ENCODE peak calls at places on chromosomes 16 and 17, in four cellular contexts. M, Z, N and E are unnamed samples.

GRCh38 chr17:78535285-78536197 is 41.7 kb downstream of the DNAH17 start:
- DNase-seq in M (no peak), Z (no peak), N (no peak), E (no peak)

GRCh38 chr17:21252875-21253645 is at the start of gene NATD1:
- DNase-seq in M (no peak), Z (peak; percentile 84), N (peak; percentile 58), E (peak; percentile 86)

GRCh38 chr17:74888440-74888839 is 5.0 kb downstream of the FADS6 start:
- DNase-seq in M (no peak), Z (no peak), N (no peak), E (no peak)

GRCh38 chr16:55478827-55479559 is at the start of gene MMP2:
- DNase-seq in M (no peak), Z (no peak), N (no peak), E (no peak)

GRCh38 chr16:81583893-81584705 is 139.5 kb downstream of the CMIP start:
- DNase-seq in M (no peak), Z (no peak), N (no peak), E (no peak)

GRCh38 chr16:66847533-66848057 is 3.4 kb downstream of the CA7 start:
- DNase-seq in M (no peak), Z (peak; percentile 1), N (no peak), E (no peak)

GRCh38 chr17:80872999-80873951 is 118.4 kb upstream of the CHMP6 start:
- DNase-seq in M (no peak), Z (no peak), N (no peak), E (no peak)

GRCh38 chr17:75346906-75347305 is 57.7 kb upstream of the SLC25A19 start:
- DNase-seq in M (no peak), Z (peak; percentile 79), N (no peak), E (no peak)

GRCh38 chr17:78120971-78121800 is 7.4 kb downstream of the TMC6 start:
- DNase-seq in M (no peak), Z (no peak), N (no peak), E (no peak)

GRCh38 chr16:81444448-81445121 is at the start of gene CMIP:
- DNase-seq in M (no peak), Z (peak; percentile 99), N (no peak), E (peak; percentile 93)

GRCh38 chr16:3716831-3717234 is 491 bp downstream of the TRAP1 start:
- DNase-seq in M (no peak), Z (peak; percentile 36), N (no peak), E (no peak)

GRCh38 chr17:31579265-31579664 is 187.8 kb downstream of the RAB11FIP4 start:
- DNase-seq in M (no peak), Z (no peak), N (no peak), E (no peak)

GRCh38 chr16:31181102-31181830 is 1.3 kb downstream of the FUS start:
- DNase-seq in M (no peak), Z (peak; percentile 55), N (peak; percentile 41), E (no peak)

GRCh38 chr17:49489348-49489747 is 5.7 kb upstream of the NGFR start:
- DNase-seq in M (no peak), Z (no peak), N (no peak), E (no peak)

GRCh38 chr17:63941162-63941561 is 9.0 kb upstream of the CD79B start:
- DNase-seq in M (no peak), Z (no peak), N (no peak), E (no peak)

GRCh38 chr17:51428668-51429486 is 168.5 kb downstream of the UTP18 start:
- DNase-seq in M (no peak), Z (no peak), N (no peak), E (no peak)

GRCh38 chr17:67105213-67105612 is 60.9 kb downstream of the CACNG1 start:
- DNase-seq in M (no peak), Z (no peak), N (peak; percentile 37), E (no peak)

GRCh38 chr16:1531638-1531910 is 1.9 kb upstream of the TMEM204 start:
- DNase-seq in M (no peak), Z (no peak), N (no peak), E (no peak)

GRCh38 chr17:13044713-13045112 is 26.9 kb upstream of the ELAC2 start:
- DNase-seq in M (no peak), Z (no peak), N (no peak), E (no peak)

GRCh38 chr16:77213542-77214108 is 14.4 kb downstream of the SYCE1L start:
- DNase-seq in M (no peak), Z (no peak), N (no peak), E (no peak)

GRCh38 chr17:21177854-21178600 is 35.9 kb downstream of the TMEM11 start:
- DNase-seq in M (no peak), Z (no peak), N (no peak), E (no peak)

GRCh38 chr17:42457107-42457787 is 1.4 kb upstream of the ATP6V0A1 start:
- DNase-seq in M (peak; percentile 65), Z (no peak), N (no peak), E (no peak)

GRCh38 chr17:38922538-38923291 is 2.7 kb upstream of the LASP1NB start:
- DNase-seq in M (no peak), Z (no peak), N (no peak), E (no peak)

GRCh38 chr17:69335018-69335417 is 8.1 kb upstream of the ABCA5 start:
- DNase-seq in M (no peak), Z (peak; percentile 29), N (peak; percentile 37), E (no peak)

GRCh38 chr16:57985204-57986121 is 14.5 kb upstream of the CNGB1 start:
- DNase-seq in M (no peak), Z (peak; percentile 74), N (no peak), E (no peak)

GRCh38 chr16:85029413-85029794 is 1.8 kb downstream of the KIAA0513 start:
- DNase-seq in M (peak; percentile 20), Z (peak; percentile 75), N (no peak), E (peak; percentile 47)

GRCh38 chr16:7313170-7313569 is 19.5 kb upstream of the RBFOX1 start:
- DNase-seq in M (no peak), Z (peak; percentile 35), N (no peak), E (no peak)

GRCh38 chr16:86941731-86942468 is 363.6 kb downstream of the FOXL1 start:
- DNase-seq in M (no peak), Z (no peak), N (no peak), E (no peak)

GRCh38 chr17:57906910-57907309 is 48.3 kb downstream of the CUEDC1 start:
- DNase-seq in M (no peak), Z (no peak), N (no peak), E (no peak)

GRCh38 chr17:49928826-49929475 is 40.0 kb upstream of the DLX4 start:
- DNase-seq in M (no peak), Z (no peak), N (no peak), E (no peak)

GRCh38 chr16:89422905-89423630 is 67.3 kb downstream of the ANKRD11 start:
- DNase-seq in M (peak; percentile 72), Z (no peak), N (no peak), E (no peak)

GRCh38 chr16:74743045-74743667 is 31.5 kb downstream of the FA2H start:
- DNase-seq in M (no peak), Z (no peak), N (no peak), E (no peak)

GRCh38 chr17:51435641-51436091 is 175.3 kb downstream of the UTP18 start:
- DNase-seq in M (no peak), Z (peak; percentile 55), N (no peak), E (peak; percentile 13)

GRCh38 chr16:11234884-11235702 is 20.9 kb downstream of the SOCS1 start:
- DNase-seq in M (no peak), Z (no peak), N (peak; percentile 45), E (no peak)

DNA sequence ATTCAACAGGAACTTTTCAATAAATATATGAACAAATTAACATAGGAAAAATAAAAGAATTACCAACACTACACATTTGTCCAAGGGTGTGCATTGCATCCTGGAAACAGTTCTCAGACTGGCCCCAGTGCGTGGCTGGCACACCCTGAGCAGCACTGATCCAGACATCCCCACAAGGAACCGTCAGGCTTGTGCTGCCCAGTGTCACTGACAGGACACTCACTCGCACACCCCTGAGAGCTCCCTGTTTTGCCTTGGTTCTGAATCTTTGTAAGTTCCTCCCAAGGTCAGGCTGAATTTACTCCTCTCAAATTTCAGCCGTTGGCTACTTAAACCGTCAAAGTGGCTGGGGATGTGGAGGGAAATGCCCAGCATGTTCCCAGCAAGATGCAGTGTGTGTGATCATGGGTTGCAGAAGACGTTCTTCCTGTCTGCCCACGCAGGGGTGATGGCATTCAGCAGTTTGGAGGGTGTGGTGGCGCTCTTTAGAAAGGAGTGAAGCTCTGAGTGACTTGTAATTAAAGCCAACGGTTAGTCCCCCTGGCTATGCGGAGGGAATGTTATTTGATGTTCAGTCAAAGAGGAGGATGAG is 1.7 kb downstream of the MT2A start:
- DNase-seq in M (peak; percentile 55), Z (no peak), N (no peak), E (no peak)
- TF ChIP-seq SPI1 in M (no peak), Z (no peak), N (no peak), E (no peak)

GRCh38 chr17:45580914-45581313 is 90.4 kb upstream of the PLEKHM1 start:
- DNase-seq in M (no peak), Z (peak; percentile 13), N (no peak), E (no peak)
- TF ChIP-seq SPI1 in M (no peak), Z (no peak), N (no peak), E (no peak)

GRCh38 chr17:17798573-17799255 is 38.1 kb downstream of the SREBF1 start:
- DNase-seq in M (no peak), Z (no peak), N (no peak), E (no peak)
- TF ChIP-seq SPI1 in M (no peak), Z (no peak), N (no peak), E (no peak)

GRCh38 chr17:82114447-82114846 is 16.4 kb upstream of the FASN start:
- DNase-seq in M (no peak), Z (no peak), N (no peak), E (no peak)

GRCh38 chr17:82116246-82116645 is 18.2 kb upstream of the FASN start:
- DNase-seq in M (no peak), Z (peak; percentile 47), N (no peak), E (no peak)

GRCh38 chr17:82113422-82113821 is 15.4 kb upstream of the FASN start:
- DNase-seq in M (no peak), Z (no peak), N (no peak), E (no peak)

GRCh38 chr17:82113941-82114340 is 15.9 kb upstream of the FASN start:
- DNase-seq in M (no peak), Z (no peak), N (no peak), E (no peak)

GRCh38 chr17:82114872-82115271 is 16.8 kb upstream of the FASN start:
- DNase-seq in M (no peak), Z (no peak), N (no peak), E (no peak)
- TF ChIP-seq SPI1 in M (no peak), Z (no peak), N (no peak), E (no peak)

DNA sequence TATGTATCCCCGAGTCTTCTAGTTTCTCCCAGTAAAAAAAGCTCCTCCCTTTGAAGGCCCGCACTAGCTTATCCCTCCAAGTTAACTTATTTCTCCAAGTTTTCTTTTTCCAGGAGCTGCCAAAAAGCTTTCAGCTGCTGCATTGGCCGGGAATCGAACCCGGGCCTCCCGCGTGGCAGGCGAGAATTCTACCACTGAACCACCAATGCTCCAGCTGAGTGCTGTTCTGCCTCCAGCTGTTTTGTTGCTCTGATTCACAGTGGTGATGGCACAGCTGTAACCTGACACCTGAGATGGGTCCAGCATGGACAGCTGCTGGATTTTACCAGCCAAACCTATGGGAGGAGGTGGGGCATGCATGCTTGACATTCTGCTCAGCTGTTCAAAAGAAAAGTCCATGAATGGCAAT is 22.1 kb downstream of the VAC14 start:
- DNase-seq in M (no peak), Z (peak; percentile 29), N (no peak), E (no peak)
- TF ChIP-seq SPI1 in M (no peak), Z (no peak), N (no peak), E (no peak)